ENCODE peak calls at places on chromosomes 5 and 9, in six cellular contexts. X is kidney epithelial cell; J is hypothalamus; O is activated naive CD4-positive, alpha-beta T cell treated with anti-CD3 and anti-CD28 coated beads for 36 hours; U is NCI-H2081; R is fibroblast of mammary gland. Z is an unnamed sample.
A peak's percentile ranks its signal among the peaks of the same experiment; 100 is the strongest.

GRCh38 chr9:82924243-82924605 is 138.7 kb downstream of the RASEF start:
- DNase-seq in X (no peak), J (no peak), O (no peak), U (peak; percentile 89), R (no peak), Z (no peak)

GRCh38 chr5:169302491-169303118 is 1.7 kb upstream of the SLIT3 start:
- DNase-seq in X (peak; percentile 45), J (peak; percentile 32), O (peak; percentile 79), U (peak; percentile 52), R (peak; percentile 85), Z (peak; percentile 72)

GRCh38 chr5:142969186-142969585 is 199.0 kb downstream of the ARHGAP26 start:
- DNase-seq in X (no peak), J (no peak), O (no peak), U (no peak), R (no peak), Z (no peak)

GRCh38 chr9:37984672-37985611 is 81.0 kb upstream of the SLC25A51 start:
- DNase-seq in X (no peak), J (no peak), O (no peak), U (peak; percentile 94), R (peak; percentile 80), Z (no peak)

GRCh38 chr9:117745598-117745997 is 41.4 kb downstream of the TLR4 start:
- DNase-seq in X (no peak), J (no peak), O (no peak), U (no peak), R (no peak), Z (no peak)

GRCh38 chr5:80057121-80057520 is 22.0 kb downstream of the THBS4 start:
- DNase-seq in X (no peak), J (no peak), O (no peak), U (no peak), R (no peak), Z (no peak)

GRCh38 chr5:2391566-2391965 is 359.9 kb downstream of the IRX2 start:
- DNase-seq in X (no peak), J (no peak), O (no peak), U (no peak), R (no peak), Z (no peak)

GRCh38 chr9:33468215-33468730 is 5.5 kb downstream of the NOL6 start:
- DNase-seq in X (no peak), J (no peak), O (no peak), U (no peak), R (no peak), Z (peak; percentile 3)

GRCh38 chr9:114372971-114373591 is 14.7 kb downstream of the AKNA start:
- DNase-seq in X (no peak), J (no peak), O (peak; percentile 93), U (no peak), R (no peak), Z (peak; percentile 92)

GRCh38 chr5:57298985-57299491 is 125.2 kb downstream of the GPBP1 start:
- DNase-seq in X (peak; percentile 59), J (no peak), O (peak; percentile 63), U (peak; percentile 51), R (peak; percentile 87), Z (peak; percentile 73)

GRCh38 chr5:175657593-175658271 is at the start of gene HRH2:
- DNase-seq in X (no peak), J (no peak), O (peak; percentile 74), U (no peak), R (no peak), Z (peak; percentile 72)

GRCh38 chr9:94865599-94866456 is 139.3 kb downstream of the AOPEP start:
- DNase-seq in X (no peak), J (no peak), O (no peak), U (peak; percentile 35), R (no peak), Z (no peak)

GRCh38 chr5:157912621-157913325 is 53.8 kb upstream of the CLINT1 start:
- DNase-seq in X (no peak), J (no peak), O (no peak), U (peak; percentile 98), R (no peak), Z (no peak)

GRCh38 chr5:16616536-16617271 is at the start of gene RETREG1:
- DNase-seq in X (no peak), J (peak; percentile 32), O (peak; percentile 78), U (peak; percentile 86), R (no peak), Z (peak; percentile 81)

GRCh38 chr5:66151491-66151890 is 7.4 kb downstream of the SREK1 start:
- DNase-seq in X (no peak), J (no peak), O (no peak), U (no peak), R (no peak), Z (no peak)